ENCODE peak calls at places on chromosomes 6 and 20, in nine cellular contexts. T is cardiac muscle cell, X is astrocyte of the cerebellum, A is ascending aorta, Z is endothelial cell of umbilical vein, I is A549, S is HL-60, P is lower leg skin, G is OCI-LY7. W is an unnamed sample.

GRCh38 chr20:10671221-10671849 is 2.5 kb downstream of the JAG1 start:
- DNase-seq in A (peak; percentile 93), S (peak; percentile 92), I (peak; percentile 94), Z (peak; percentile 92), X (no peak), T (peak; percentile 95), G (peak; percentile 28), P (no peak), W (peak; percentile 95)

GRCh38 chr6:153994811-153995210 is 44.2 kb upstream of the OPRM1 start:
- DNase-seq in G (no peak), T (no peak), A (no peak), I (no peak), S (no peak), X (no peak), P (no peak), Z (no peak), W (no peak)

GRCh38 chr6:19824058-19824807 is 12.9 kb upstream of the ID4 start:
- DNase-seq in T (no peak), P (peak; percentile 82), A (no peak), G (no peak), X (no peak), S (no peak), Z (no peak), I (no peak), W (no peak)

GRCh38 chr6:6884193-6884627 is 223.6 kb upstream of the RREB1 start:
- DNase-seq in A (no peak), I (no peak), X (no peak), Z (no peak), S (no peak), T (peak; percentile 70), P (no peak), G (no peak), W (peak; percentile 81)

GRCh38 chr6:45369870-45370269 is 7.9 kb downstream of the SUPT3H start:
- DNase-seq in I (no peak), P (no peak), X (no peak), G (no peak), T (no peak), A (no peak), Z (no peak), S (no peak), W (no peak)

GRCh38 chr20:51044796-51045195 is 21.9 kb upstream of the KCNG1 start:
- DNase-seq in P (peak; percentile 50), X (no peak), I (no peak), T (no peak), S (no peak), A (no peak), Z (no peak), G (no peak), W (no peak)

GRCh38 chr6:108942556-108943492 is 94.6 kb downstream of the ARMC2 start:
- DNase-seq in X (no peak), G (peak; percentile 57), Z (no peak), A (no peak), T (no peak), P (no peak), I (no peak), S (no peak), W (no peak)

GRCh38 chr6:142047934-142048592 is 84.7 kb upstream of the GJE1 start:
- DNase-seq in S (no peak), X (no peak), P (no peak), A (no peak), G (no peak), Z (no peak), I (no peak), T (no peak), W (no peak)

GRCh38 chr20:62350098-62350628 is 16.9 kb downstream of the LAMA5 start:
- DNase-seq in X (no peak), T (no peak), I (peak; percentile 93), Z (no peak), G (no peak), A (no peak), S (no peak), P (no peak), W (no peak)

GRCh38 chr20:36821964-36822437 is 48.4 kb upstream of the DSN1 start:
- DNase-seq in T (no peak), P (no peak), A (no peak), G (no peak), X (no peak), S (no peak), Z (no peak), I (no peak), W (no peak)

GRCh38 chr6:71619836-71620235 is 266.5 kb upstream of the RIMS1 start:
- DNase-seq in S (no peak), G (no peak), X (peak; percentile 24), Z (no peak), A (no peak), T (peak; percentile 2), I (no peak), P (no peak), W (no peak)

GRCh38 chr6:108868551-108869145 is 20.4 kb downstream of the ARMC2 start:
- DNase-seq in I (no peak), A (no peak), S (no peak), X (no peak), P (no peak), T (peak; percentile 29), G (no peak), Z (no peak), W (no peak)

GRCh38 chr6:139369068-139369467 is 5.4 kb downstream of the CITED2 start:
- DNase-seq in I (no peak), P (no peak), A (no peak), G (no peak), T (peak; percentile 7), X (no peak), S (no peak), Z (peak; percentile 12), W (no peak)

GRCh38 chr6:37521674-37522073 is 22.0 kb upstream of the CCDC167 start:
- DNase-seq in S (no peak), G (no peak), Z (no peak), A (no peak), I (no peak), X (no peak), P (no peak), T (no peak), W (no peak)

GRCh38 chr6:100573169-100573568 is 108.4 kb upstream of the SIM1 start:
- DNase-seq in G (peak; percentile 11), Z (peak; percentile 54), S (no peak), X (peak; percentile 28), T (peak; percentile 61), A (no peak), P (no peak), I (peak; percentile 18), W (no peak)
- TF ChIP-seq CTCF in G (peak; percentile 76), Z (peak; percentile 27), S (no peak), X (peak; percentile 59), T (peak; percentile 45), A (no peak), P (no peak), I (peak; percentile 42), W (no peak)

GRCh38 chr20:17648782-17649730 is 33.0 kb downstream of the RRBP1 start:
- DNase-seq in T (no peak), A (no peak), Z (no peak), X (no peak), S (peak; percentile 59), P (no peak), I (peak; percentile 26), G (peak; percentile 67), W (no peak)
- TF ChIP-seq CTCF in T (peak; percentile 39), A (peak; percentile 5), Z (peak; percentile 43), X (peak; percentile 55), S (peak; percentile 38), P (no peak), I (peak; percentile 50), G (peak; percentile 79), W (peak; percentile 65)

GRCh38 chr6:15444081-15444731 is 198.3 kb downstream of the JARID2 start:
- DNase-seq in Z (no peak), X (no peak), T (no peak), G (no peak), S (no peak), I (no peak), A (no peak), P (no peak), W (no peak)

GRCh38 chr6:15451738-15452137 is 205.9 kb downstream of the JARID2 start:
- DNase-seq in S (no peak), I (no peak), G (no peak), A (no peak), X (no peak), T (no peak), Z (no peak), P (no peak), W (no peak)

GRCh38 chr6:15444881-15445280 is 199.0 kb downstream of the JARID2 start:
- DNase-seq in P (peak; percentile 43), A (no peak), S (no peak), Z (no peak), T (no peak), X (no peak), I (no peak), G (peak; percentile 22), W (no peak)

GRCh38 chr6:15449001-15449400 is 203.1 kb downstream of the JARID2 start:
- DNase-seq in X (no peak), A (no peak), S (no peak), I (no peak), P (peak; percentile 45), G (no peak), T (no peak), Z (no peak), W (no peak)

DNA sequence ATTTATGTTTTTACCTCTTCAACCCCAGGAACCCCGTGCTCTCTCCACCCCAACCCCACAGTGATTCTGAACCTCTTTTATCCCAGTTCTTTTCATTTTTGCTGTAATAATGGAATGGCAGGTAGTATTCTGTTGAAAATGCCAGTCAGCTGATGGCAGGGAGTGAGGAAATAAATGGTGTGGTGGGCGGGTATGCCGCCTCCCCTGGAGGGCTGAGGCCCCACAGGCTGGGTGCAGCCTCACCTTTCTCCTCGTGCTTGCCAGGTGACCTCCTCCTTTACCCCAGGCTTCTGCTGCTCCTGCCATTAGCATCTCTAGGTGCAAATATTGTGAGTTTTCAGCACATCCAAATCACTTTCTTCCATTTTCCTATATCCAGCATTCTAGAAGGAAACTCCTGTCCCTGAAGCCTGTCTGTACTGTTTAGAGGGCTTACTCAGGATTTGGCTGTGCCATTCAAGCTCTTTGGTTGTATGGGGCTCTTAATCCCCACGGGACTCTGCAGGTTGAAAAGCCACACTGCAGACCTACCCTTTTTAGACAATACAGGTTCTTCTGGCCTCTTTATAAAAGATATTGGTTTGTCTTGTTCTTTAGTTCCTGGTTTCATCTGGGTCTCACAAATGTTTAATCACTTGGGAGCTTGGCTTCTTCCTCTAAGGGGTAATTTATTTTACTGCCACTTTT is 201.8 kb downstream of the JARID2 start:
- DNase-seq in T (no peak), X (no peak), S (no peak), Z (no peak), A (no peak), I (no peak), G (peak; percentile 48), P (peak; percentile 59), W (no peak)
- TF ChIP-seq CTCF in T (no peak), X (no peak), S (no peak), Z (no peak), A (no peak), I (no peak), G (no peak), P (no peak), W (no peak)

DNA sequence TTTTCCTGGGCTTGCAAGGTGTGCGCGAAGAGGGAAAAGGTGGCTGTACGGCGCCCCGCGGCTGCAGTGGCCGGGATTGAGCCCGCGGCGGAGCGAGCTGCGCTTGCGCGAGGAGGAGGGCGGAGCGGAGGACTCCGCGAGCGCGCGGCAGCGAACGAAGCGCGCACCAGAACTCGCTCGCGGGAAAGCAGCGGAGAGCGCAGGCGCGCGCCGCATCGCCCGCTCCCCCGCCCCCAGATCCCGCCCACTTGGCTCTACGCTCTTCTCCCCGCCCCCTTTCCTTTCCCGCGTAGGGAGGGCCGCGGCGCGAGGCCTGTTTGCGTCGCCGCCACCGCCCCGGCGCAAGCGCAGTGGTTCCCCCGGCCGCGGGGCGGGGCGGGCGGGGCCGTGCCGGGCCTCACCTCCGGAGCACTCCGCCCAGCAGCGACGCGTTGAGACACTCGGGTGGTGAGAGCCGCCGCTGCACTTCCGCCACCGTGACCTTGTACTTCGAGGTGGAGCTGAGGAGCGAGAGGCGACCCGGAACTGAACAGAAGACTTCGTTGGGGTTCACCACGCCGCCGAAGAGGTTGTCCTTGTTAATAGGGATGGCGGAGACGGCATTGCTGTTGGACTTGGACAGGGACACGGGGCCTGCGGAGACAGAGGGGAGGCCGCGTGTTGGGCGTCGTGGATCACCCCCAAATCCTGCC is 10.6 kb downstream of the TFAP2A start:
- DNase-seq in G (peak; percentile 97), T (peak; percentile 97), X (peak; percentile 71), S (peak; percentile 99), P (peak; percentile 96), Z (peak; percentile 90), I (peak; percentile 98), A (peak; percentile 88), W (peak; percentile 73)
- TF ChIP-seq CTCF in G (peak; percentile 14), T (peak; percentile 44), X (peak; percentile 43), S (no peak), P (no peak), Z (peak; percentile 9), I (peak; percentile 47), A (peak; percentile 14), W (no peak)